ENCODE peak calls at places on chromosomes 2 and 18, in eight cellular contexts. Y, C, I, V, K, M, S and Q are unnamed samples.

GRCh38 chr2:85773692-85774091 is 19.9 kb downstream of the ATOH8 start:
- DNase-seq in Y (no peak), C (no peak), I (no peak), V (no peak), K (no peak), M (no peak), S (no peak), Q (no peak)

GRCh38 chr2:4763009-4763408 is 929.2 kb upstream of the SOX11 start:
- DNase-seq in Y (peak), C (no peak), I (peak), V (no peak), K (peak), M (no peak), S (peak), Q (no peak)

GRCh38 chr2:187481543-187481942 is 33.5 kb upstream of the CALCRL start:
- DNase-seq in Y (no peak), C (no peak), I (no peak), V (no peak), K (no peak), M (no peak), S (no peak), Q (no peak)

GRCh38 chr2:96090527-96090926 is 25.8 kb downstream of the ADRA2B start:
- DNase-seq in Y (no peak), C (no peak), I (no peak), V (no peak), K (no peak), M (no peak), S (no peak), Q (no peak)

GRCh38 chr2:28976584-28976983 is 4.5 kb upstream of the TOGARAM2 start:
- DNase-seq in Y (no peak), C (no peak), I (no peak), V (no peak), K (peak), M (no peak), S (peak), Q (no peak)

GRCh38 chr2:24477229-24477628 is 13.8 kb upstream of the NCOA1 start:
- DNase-seq in Y (no peak), C (no peak), I (peak), V (no peak), K (no peak), M (no peak), S (no peak), Q (no peak)

GRCh38 chr2:239302083-239302807 is 98.6 kb downstream of the HDAC4 start:
- DNase-seq in Y (no peak), C (peak), I (no peak), V (peak), K (peak), M (no peak), S (peak), Q (no peak)

GRCh38 chr18:31500161-31500688 is 2.2 kb downstream of the DSG2 start:
- DNase-seq in Y (no peak), C (no peak), I (peak), V (no peak), K (no peak), M (no peak), S (no peak), Q (no peak)

GRCh38 chr2:64081046-64081445 is 61.8 kb upstream of the VPS54 start:
- DNase-seq in Y (no peak), C (no peak), I (no peak), V (no peak), K (no peak), M (no peak), S (no peak), Q (no peak)

GRCh38 chr2:886072-887022 is 64.3 kb upstream of the SNTG2 start:
- DNase-seq in Y (no peak), C (no peak), I (no peak), V (peak), K (peak), M (no peak), S (no peak), Q (no peak)
- TF ChIP-seq CTCF in Y (no peak), C (no peak), I (no peak), V (no peak), K (peak), M (no peak), S (no peak), Q (no peak)

GRCh38 chr18:53193870-53194269 is 853.9 kb downstream of the DCC start:
- DNase-seq in Y (no peak), C (no peak), I (no peak), V (no peak), K (no peak), M (no peak), S (no peak), Q (no peak)

DNA sequence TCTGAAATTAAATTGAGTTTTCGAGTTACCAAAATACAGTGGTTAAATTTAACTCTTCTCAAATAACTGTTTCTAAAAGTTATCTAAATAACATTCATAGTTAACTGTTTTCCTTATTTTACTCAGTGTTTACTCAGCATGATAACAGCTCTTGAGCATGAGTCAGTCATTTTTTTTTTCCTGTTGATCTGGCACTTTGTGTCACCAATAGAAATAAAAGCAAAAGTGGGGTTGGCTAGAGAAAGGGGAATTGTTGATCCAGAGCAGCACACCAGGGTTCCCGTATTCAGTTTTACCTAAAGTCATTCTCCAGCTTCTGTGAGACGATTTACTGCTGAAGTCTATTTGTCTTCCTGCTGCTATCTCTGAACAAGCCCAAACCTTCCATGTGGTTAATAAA is 851.6 kb downstream of the DCC start:
- DNase-seq in Y (no peak), C (no peak), I (no peak), V (no peak), K (no peak), M (no peak), S (no peak), Q (no peak)
- TF ChIP-seq CTCF in Y (no peak), C (no peak), I (no peak), V (no peak), K (no peak), M (no peak), S (no peak), Q (no peak)

DNA sequence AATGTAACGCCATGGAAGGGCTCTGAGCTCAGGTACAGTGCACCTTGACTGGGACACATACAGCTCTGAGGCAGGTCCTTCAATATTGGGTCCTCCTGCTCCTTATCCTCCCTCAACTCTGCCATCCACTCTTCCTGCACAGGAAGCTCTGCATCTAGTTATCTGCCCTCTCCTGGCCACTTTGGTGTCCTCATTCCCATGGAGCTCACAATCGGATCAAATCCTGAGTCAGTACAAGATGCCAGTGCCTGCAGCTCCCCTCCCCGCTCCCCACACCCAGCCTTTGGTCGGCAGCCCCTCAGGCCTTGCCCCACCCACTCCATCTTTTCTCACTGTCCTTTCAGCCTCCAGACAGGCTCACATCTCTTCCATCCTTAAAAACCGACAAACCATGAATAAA is 58.0 kb downstream of the LRRFIP1 start:
- DNase-seq in Y (no peak), C (no peak), I (no peak), V (no peak), K (peak), M (no peak), S (no peak), Q (no peak)
- TF ChIP-seq CTCF in Y (peak), C (no peak), I (peak), V (no peak), K (peak), M (no peak), S (peak), Q (no peak)

GRCh38 chr2:8548065-8548870 is 133.6 kb upstream of the ID2 start:
- DNase-seq in Y (no peak), C (peak), I (no peak), V (peak), K (peak), M (no peak), S (no peak), Q (no peak)
- TF ChIP-seq CTCF in Y (no peak), C (no peak), I (no peak), V (no peak), K (peak), M (no peak), S (no peak), Q (no peak)

DNA sequence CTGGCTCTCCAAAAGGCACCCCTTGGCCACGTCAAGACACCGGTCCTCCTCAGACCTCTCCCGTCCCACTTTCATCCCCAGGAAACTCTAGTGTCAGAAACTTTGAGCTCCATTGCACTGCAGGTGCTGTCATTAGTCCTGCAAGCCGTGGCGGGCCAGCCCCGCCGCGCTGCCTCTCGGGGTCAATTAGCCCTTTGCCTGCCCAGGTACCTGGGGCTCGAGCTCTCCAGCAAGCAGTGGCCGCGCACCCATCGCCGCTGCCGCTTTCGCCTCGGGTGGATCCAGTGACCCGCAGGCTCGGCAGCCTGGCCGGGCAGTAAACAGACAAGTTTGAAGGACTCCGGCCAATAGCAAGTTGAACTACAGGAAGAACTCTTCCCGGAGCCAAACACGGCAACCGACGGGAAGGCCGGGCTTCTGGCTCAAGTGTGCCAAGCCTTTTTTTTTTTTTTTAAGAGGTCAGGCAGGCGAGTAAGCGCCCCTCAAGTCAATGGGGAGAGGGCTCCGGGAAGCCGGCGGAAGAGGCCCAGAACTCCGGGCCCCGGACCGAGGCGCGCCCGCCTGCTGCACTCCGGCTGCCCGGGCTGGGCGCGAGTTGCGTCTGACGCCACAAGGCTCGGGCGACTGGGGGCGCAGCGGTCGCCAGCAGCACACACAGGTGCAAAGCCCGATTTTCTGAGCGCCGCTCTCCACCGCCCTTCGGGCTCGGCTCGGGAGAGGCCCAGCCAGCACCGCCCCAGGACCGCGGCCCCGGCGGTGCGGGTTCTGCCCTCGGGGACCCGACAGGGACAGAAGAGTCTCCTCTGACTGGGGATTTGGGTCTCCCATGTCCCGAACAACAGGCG is 1.1 kb downstream of the ERBB4 start:
- DNase-seq in Y (peak), C (peak), I (no peak), V (peak), K (peak), M (no peak), S (peak), Q (no peak)
- TF ChIP-seq CTCF in Y (no peak), C (no peak), I (no peak), V (no peak), K (peak), M (no peak), S (no peak), Q (no peak)

DNA sequence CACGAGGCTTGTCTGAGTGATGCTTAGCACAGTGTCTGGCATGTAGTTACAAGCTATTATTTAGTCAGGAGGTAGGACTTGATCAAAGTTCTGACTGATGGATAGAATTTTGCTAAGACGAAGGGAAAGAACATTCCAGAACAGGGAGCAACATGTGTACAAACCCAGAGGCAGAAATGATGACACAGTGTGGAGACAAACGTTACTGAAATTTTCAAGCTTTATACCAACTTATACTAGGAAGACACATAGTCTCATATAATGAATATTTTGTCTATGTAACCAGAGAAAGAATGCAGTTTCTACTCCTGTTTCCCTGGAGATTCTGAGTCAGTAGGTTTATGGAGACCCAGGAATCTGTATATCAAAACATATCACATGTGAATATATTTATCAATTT is 123.4 kb downstream of the FAM124B start:
- DNase-seq in Y (no peak), C (no peak), I (no peak), V (no peak), K (no peak), M (no peak), S (no peak), Q (no peak)
- TF ChIP-seq CTCF in Y (no peak), C (no peak), I (no peak), V (no peak), K (no peak), M (no peak), S (no peak), Q (no peak)

GRCh38 chr2:44804406-44805235 is 136.9 kb upstream of the SIX3 start:
- DNase-seq in Y (no peak), C (no peak), I (peak), V (no peak), K (peak), M (peak), S (no peak), Q (no peak)
- TF ChIP-seq CTCF in Y (no peak), C (no peak), I (no peak), V (no peak), K (no peak), M (no peak), S (no peak), Q (no peak)

GRCh38 chr2:231928901-231929725 is 2.9 kb upstream of the NPPC start:
- DNase-seq in Y (no peak), C (peak), I (no peak), V (peak), K (no peak), M (no peak), S (no peak), Q (no peak)

GRCh38 chr2:231931481-231931915 is 5.3 kb upstream of the NPPC start:
- DNase-seq in Y (no peak), C (peak), I (no peak), V (no peak), K (no peak), M (no peak), S (no peak), Q (no peak)

GRCh38 chr2:231928481-231928880 is 2.3 kb upstream of the NPPC start:
- DNase-seq in Y (no peak), C (peak), I (no peak), V (peak), K (peak), M (no peak), S (no peak), Q (no peak)

GRCh38 chr2:231930601-231931281 is 4.5 kb upstream of the NPPC start:
- DNase-seq in Y (no peak), C (peak), I (no peak), V (peak), K (no peak), M (no peak), S (no peak), Q (no peak)

DNA sequence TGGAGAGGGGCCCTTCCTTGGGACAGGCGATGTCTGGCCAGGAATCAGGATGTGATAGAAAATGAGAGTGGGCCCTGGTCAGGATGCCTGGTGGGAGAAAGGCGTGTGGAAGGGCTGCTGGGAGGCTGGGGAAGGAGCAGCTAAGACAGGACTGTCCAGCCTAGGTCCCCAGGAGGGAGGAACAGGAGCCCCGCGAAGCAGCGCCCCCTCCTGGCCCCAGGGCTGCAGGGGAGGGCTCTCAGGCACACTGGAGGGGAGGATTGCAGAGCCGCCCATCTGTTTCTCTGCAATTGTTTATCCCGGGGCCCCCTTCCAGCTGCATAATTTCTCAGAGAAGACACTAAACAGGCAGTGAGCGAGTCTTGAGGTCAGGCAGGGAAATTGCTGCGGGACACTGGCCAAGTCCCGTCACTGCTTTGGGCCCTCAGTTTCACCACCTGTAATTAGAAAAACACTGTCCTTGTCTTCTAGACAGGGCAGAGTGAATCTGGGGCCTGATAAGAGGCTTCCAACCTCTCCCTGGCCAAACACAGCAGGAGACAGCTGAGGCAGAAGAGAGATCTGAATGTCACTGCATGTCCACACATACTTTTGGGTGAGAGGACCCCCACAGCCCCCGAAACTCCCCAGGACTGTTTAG is 3.9 kb upstream of the NPPC start:
- DNase-seq in Y (no peak), C (peak), I (peak), V (peak), K (peak), M (no peak), S (no peak), Q (no peak)
- TF ChIP-seq CTCF in Y (peak), C (no peak), I (peak), V (no peak), K (peak), M (peak), S (no peak), Q (no peak)

GRCh38 chr2:139790807-139791206 is 1010.6 kb upstream of the NXPH2 start:
- DNase-seq in Y (no peak), C (no peak), I (peak), V (no peak), K (no peak), M (no peak), S (no peak), Q (no peak)
- TF ChIP-seq CTCF in Y (peak), C (no peak), I (no peak), V (no peak), K (peak), M (no peak), S (no peak), Q (no peak)

GRCh38 chr2:37882036-37882435 is 43.1 kb upstream of the RMDN2 start:
- DNase-seq in Y (no peak), C (no peak), I (no peak), V (no peak), K (no peak), M (no peak), S (no peak), Q (no peak)

GRCh38 chr2:37877457-37878315 is 47.4 kb upstream of the RMDN2 start:
- DNase-seq in Y (no peak), C (no peak), I (peak), V (no peak), K (no peak), M (peak), S (no peak), Q (no peak)

GRCh38 chr2:37878536-37878935 is 46.6 kb upstream of the RMDN2 start:
- DNase-seq in Y (no peak), C (no peak), I (no peak), V (no peak), K (no peak), M (no peak), S (no peak), Q (no peak)

GRCh38 chr2:37881397-37881796 is 43.7 kb upstream of the RMDN2 start:
- DNase-seq in Y (no peak), C (no peak), I (peak), V (no peak), K (no peak), M (no peak), S (no peak), Q (no peak)

GRCh38 chr2:37880546-37880945 is 44.5 kb upstream of the RMDN2 start:
- DNase-seq in Y (no peak), C (no peak), I (peak), V (no peak), K (no peak), M (no peak), S (no peak), Q (no peak)
- TF ChIP-seq CTCF in Y (no peak), C (no peak), I (peak), V (no peak), K (peak), M (no peak), S (no peak), Q (no peak)